ENCODE peak calls at places on chromosomes 5 and 9, in nine cellular contexts. E is activated CD8-positive, alpha-beta memory T cell treated with anti-CD3 and anti-CD28 coated beads for 24 hours; D is stimulated activated naive CD4-positive, alpha-beta T cell; R is activated CD4-positive, alpha-beta T cell treated with anti-CD3 and anti-CD28 coated beads, Interleukin-2, amount 50 U/mL, for 1 hour; H is EL; V is GM23248; L is cardiac muscle cell; W is NCI-H1092 treated with DMSO at 0.1 percent for 48 hours; T is left cardiac atrium. N is an unnamed sample.
A peak's percentile ranks its signal among the peaks of the same experiment; 100 is the strongest.

GRCh38 chr9:96478829-96479371 is 28.9 kb downstream of the HABP4 start:
- DNase-seq in E (no peak), D (no peak), R (no peak), H (peak; percentile 49), V (peak; percentile 76), L (peak; percentile 56), W (no peak), T (no peak), N (no peak)

GRCh38 chr5:69502375-69503143 is 10.0 kb downstream of the OCLN start:
- DNase-seq in E (no peak), D (no peak), R (no peak), H (peak; percentile 76), V (peak; percentile 75), L (peak; percentile 48), W (no peak), T (no peak), N (no peak)

GRCh38 chr9:18861599-18862546 is 171.1 kb downstream of the SAXO1 start:
- DNase-seq in E (no peak), D (no peak), R (no peak), H (no peak), V (peak; percentile 69), L (peak; percentile 76), W (no peak), T (peak; percentile 38), N (peak; percentile 49)

GRCh38 chr5:88884435-88884877 is 1.5 kb upstream of the MEF2C start:
- DNase-seq in E (no peak), D (no peak), R (no peak), H (no peak), V (peak; percentile 31), L (peak; percentile 27), W (no peak), T (no peak), N (no peak)

GRCh38 chr5:96144289-96144688 is 182.6 kb upstream of the ELL2 start:
- DNase-seq in E (no peak), D (no peak), R (no peak), H (no peak), V (no peak), L (no peak), W (no peak), T (no peak), N (no peak)

GRCh38 chr9:68780735-68781134 is 75.7 kb downstream of the PIP5K1B start:
- DNase-seq in E (no peak), D (no peak), R (peak; percentile 2), H (peak; percentile 2), V (peak; percentile 36), L (no peak), W (no peak), T (no peak), N (no peak)

GRCh38 chr9:82436480-82436879 is 447.9 kb downstream of the SPATA31D1 start:
- DNase-seq in E (no peak), D (no peak), R (no peak), H (peak; percentile 42), V (peak; percentile 43), L (no peak), W (no peak), T (no peak), N (no peak)

GRCh38 chr5:149823350-149823749 is 93.2 kb downstream of the PPARGC1B start:
- DNase-seq in E (no peak), D (no peak), R (no peak), H (no peak), V (no peak), L (no peak), W (no peak), T (no peak), N (no peak)

GRCh38 chr9:13445123-13445522 is 165.6 kb upstream of the MPDZ start:
- DNase-seq in E (no peak), D (no peak), R (no peak), H (no peak), V (no peak), L (peak; percentile 33), W (no peak), T (no peak), N (peak; percentile 37)

GRCh38 chr5:10454591-10455272 is 13.1 kb downstream of the ROPN1L start:
- DNase-seq in E (no peak), D (no peak), R (no peak), H (peak; percentile 84), V (peak; percentile 91), L (peak; percentile 39), W (no peak), T (no peak), N (no peak)

GRCh38 chr5:109838157-109838556 is 148.4 kb downstream of the MAN2A1 start:
- DNase-seq in E (no peak), D (no peak), R (no peak), H (no peak), V (no peak), L (no peak), W (no peak), T (no peak), N (no peak)

GRCh38 chr5:43063731-43064171 is 23.6 kb upstream of the ANXA2R start:
- DNase-seq in E (no peak), D (no peak), R (no peak), H (peak; percentile 54), V (peak; percentile 9), L (peak; percentile 66), W (no peak), T (no peak), N (no peak)

GRCh38 chr5:103847060-103847459 is 284.5 kb upstream of the NUDT12 start:
- DNase-seq in E (no peak), D (no peak), R (no peak), H (peak; percentile 45), V (no peak), L (no peak), W (no peak), T (no peak), N (no peak)

N was measured in right cardiac atrium.